ENCODE peak calls at places on chromosomes 6 and 20, in five cellular contexts. One of them, this sample, is unnamed.

GRCh38 chr6:111523484-111524166 is 40.6 kb upstream of the REV3L start:
- DNase-seq in HFF-Myc: no peak
- DNase-seq in adipocyte: no peak
- DNase-seq in foreskin fibroblast: no peak
- DNase-seq in lung: no peak
- DNase-seq in this sample: no peak

GRCh38 chr6:87741001-87741650 is 39.1 kb upstream of the AKIRIN2 start:
- DNase-seq in adipocyte: no peak
- DNase-seq in foreskin fibroblast: no peak
- DNase-seq in lung: no peak
- DNase-seq in HFF-Myc: no peak
- DNase-seq in this sample: no peak

GRCh38 chr6:109743739-109744138 is 52.6 kb downstream of the FIG4 start:
- DNase-seq in HFF-Myc: peak
- DNase-seq in lung: no peak
- DNase-seq in foreskin fibroblast: peak
- DNase-seq in adipocyte: peak
- DNase-seq in this sample: peak

GRCh38 chr6:94272327-94272726 is 853.0 kb upstream of the EPHA7 start:
- DNase-seq in lung: no peak
- DNase-seq in adipocyte: no peak
- DNase-seq in HFF-Myc: no peak
- DNase-seq in foreskin fibroblast: no peak
- DNase-seq in this sample: no peak

GRCh38 chr6:91580635-91581034 is 993.8 kb upstream of the MAP3K7 start:
- DNase-seq in HFF-Myc: no peak
- DNase-seq in foreskin fibroblast: no peak
- DNase-seq in lung: no peak
- DNase-seq in adipocyte: no peak
- DNase-seq in this sample: no peak

GRCh38 chr6:126170875-126171489 is 168.9 kb upstream of the CENPW start:
- DNase-seq in lung: no peak
- DNase-seq in foreskin fibroblast: peak
- DNase-seq in HFF-Myc: peak
- DNase-seq in adipocyte: no peak
- DNase-seq in this sample: peak

GRCh38 chr6:116217069-116217468 is 36.8 kb downstream of the TSPYL4 start:
- DNase-seq in HFF-Myc: no peak
- DNase-seq in adipocyte: peak
- DNase-seq in foreskin fibroblast: peak
- DNase-seq in lung: no peak
- DNase-seq in this sample: peak

GRCh38 chr20:21303872-21304586 is 898 bp downstream of the XRN2 start:
- DNase-seq in HFF-Myc: no peak
- DNase-seq in foreskin fibroblast: peak
- DNase-seq in lung: no peak
- DNase-seq in adipocyte: peak
- DNase-seq in this sample: peak

GRCh38 chr6:158894192-158894591 is 75.0 kb upstream of the EZR start:
- DNase-seq in lung: no peak
- DNase-seq in adipocyte: peak
- DNase-seq in foreskin fibroblast: peak
- DNase-seq in HFF-Myc: peak
- DNase-seq in this sample: peak

GRCh38 chr20:37421988-37422387 is 76.0 kb downstream of the SRC start:
- DNase-seq in foreskin fibroblast: no peak
- DNase-seq in adipocyte: no peak
- DNase-seq in HFF-Myc: no peak
- DNase-seq in lung: no peak
- DNase-seq in this sample: no peak

GRCh38 chr6:42604150-42604549 is 40.3 kb downstream of the UBR2 start:
- DNase-seq in lung: no peak
- DNase-seq in adipocyte: peak
- DNase-seq in foreskin fibroblast: peak
- DNase-seq in HFF-Myc: no peak
- DNase-seq in this sample: no peak

GRCh38 chr6:35370124-35370741 is 27.9 kb downstream of the PPARD start:
- DNase-seq in adipocyte: peak
- DNase-seq in foreskin fibroblast: peak
- DNase-seq in lung: peak
- DNase-seq in HFF-Myc: peak
- DNase-seq in this sample: peak

GRCh38 chr6:47414517-47415167 is 62.9 kb upstream of the CD2AP start:
- DNase-seq in adipocyte: peak
- DNase-seq in HFF-Myc: no peak
- DNase-seq in foreskin fibroblast: peak
- DNase-seq in lung: no peak
- DNase-seq in this sample: peak
- H3K4me3 ChIP-seq in adipocyte: peak
- H3K4me3 ChIP-seq in HFF-Myc: peak
- H3K4me3 ChIP-seq in foreskin fibroblast: peak
- H3K4me3 ChIP-seq in lung: peak
- H3K4me3 ChIP-seq in this sample: peak

GRCh38 chr6:134316733-134317431 is 1.0 kb downstream of the SGK1 start:
- DNase-seq in adipocyte: no peak
- DNase-seq in foreskin fibroblast: no peak
- DNase-seq in HFF-Myc: no peak
- DNase-seq in lung: no peak
- DNase-seq in this sample: no peak
- H3K4me3 ChIP-seq in adipocyte: peak
- H3K4me3 ChIP-seq in foreskin fibroblast: peak
- H3K4me3 ChIP-seq in HFF-Myc: peak
- H3K4me3 ChIP-seq in lung: no peak
- H3K4me3 ChIP-seq in this sample: peak

GRCh38 chr20:39800111-39800510 is 838.0 kb downstream of the DHX35 start:
- DNase-seq in lung: no peak
- DNase-seq in adipocyte: peak
- DNase-seq in foreskin fibroblast: peak
- DNase-seq in HFF-Myc: no peak
- DNase-seq in this sample: peak
- H3K4me3 ChIP-seq in lung: no peak
- H3K4me3 ChIP-seq in adipocyte: peak
- H3K4me3 ChIP-seq in foreskin fibroblast: no peak
- H3K4me3 ChIP-seq in HFF-Myc: no peak
- H3K4me3 ChIP-seq in this sample: no peak

GRCh38 chr6:166382500-166382932 is 224 bp downstream of the MPC1 start:
- DNase-seq in foreskin fibroblast: no peak
- DNase-seq in lung: no peak
- DNase-seq in HFF-Myc: no peak
- DNase-seq in adipocyte: no peak
- DNase-seq in this sample: no peak
- H3K4me3 ChIP-seq in foreskin fibroblast: peak
- H3K4me3 ChIP-seq in lung: peak
- H3K4me3 ChIP-seq in HFF-Myc: peak
- H3K4me3 ChIP-seq in adipocyte: peak
- H3K4me3 ChIP-seq in this sample: peak

GRCh38 chr20:51570755-51571469 is 28.4 kb upstream of the NFATC2 start:
- DNase-seq in foreskin fibroblast: peak
- DNase-seq in adipocyte: no peak
- DNase-seq in HFF-Myc: no peak
- DNase-seq in lung: no peak
- DNase-seq in this sample: no peak
- H3K4me3 ChIP-seq in foreskin fibroblast: no peak
- H3K4me3 ChIP-seq in adipocyte: peak
- H3K4me3 ChIP-seq in HFF-Myc: no peak
- H3K4me3 ChIP-seq in lung: no peak
- H3K4me3 ChIP-seq in this sample: no peak

GRCh38 chr6:32845381-32845884 is 1.6 kb upstream of the PSMB8 start:
- DNase-seq in lung: no peak
- DNase-seq in adipocyte: no peak
- DNase-seq in HFF-Myc: no peak
- DNase-seq in foreskin fibroblast: no peak
- DNase-seq in this sample: no peak
- H3K4me3 ChIP-seq in lung: peak
- H3K4me3 ChIP-seq in adipocyte: no peak
- H3K4me3 ChIP-seq in HFF-Myc: no peak
- H3K4me3 ChIP-seq in foreskin fibroblast: no peak
- H3K4me3 ChIP-seq in this sample: no peak

DNA sequence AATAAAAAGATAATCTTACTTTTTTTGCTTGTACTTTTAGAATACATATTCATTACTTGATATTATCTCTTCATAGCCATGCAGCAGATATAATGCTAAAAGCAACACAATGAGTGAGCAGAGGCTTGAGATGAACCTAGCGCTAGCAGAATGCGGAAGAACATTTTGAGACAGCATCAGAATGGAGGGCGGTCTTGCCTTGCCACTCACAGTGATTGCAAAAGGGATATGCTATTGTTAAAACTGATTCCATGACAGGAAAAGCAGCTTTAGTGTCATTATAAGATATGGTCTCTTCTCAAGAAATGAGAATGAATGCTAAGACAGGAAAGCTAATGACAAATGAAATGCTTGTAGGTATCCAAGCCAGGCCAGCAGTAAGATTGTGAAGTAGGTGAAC is 200.0 kb upstream of the GJE1 start:
- DNase-seq in foreskin fibroblast: no peak
- DNase-seq in HFF-Myc: no peak
- DNase-seq in adipocyte: no peak
- DNase-seq in lung: no peak
- DNase-seq in this sample: no peak
- H3K4me3 ChIP-seq in foreskin fibroblast: no peak
- H3K4me3 ChIP-seq in HFF-Myc: no peak
- H3K4me3 ChIP-seq in adipocyte: no peak
- H3K4me3 ChIP-seq in lung: no peak
- H3K4me3 ChIP-seq in this sample: no peak

GRCh38 chr6:3260772-3261517 is 2.2 kb downstream of the PSMG4 start:
- DNase-seq in HFF-Myc: no peak
- DNase-seq in lung: no peak
- DNase-seq in adipocyte: no peak
- DNase-seq in foreskin fibroblast: no peak
- DNase-seq in this sample: no peak

GRCh38 chr6:3261518-3261820 is 2.7 kb downstream of the PSMG4 start:
- DNase-seq in adipocyte: no peak
- DNase-seq in lung: no peak
- DNase-seq in foreskin fibroblast: no peak
- DNase-seq in HFF-Myc: no peak
- DNase-seq in this sample: no peak

GRCh38 chr6:3259491-3259958 is 778 bp downstream of the PSMG4 start:
- DNase-seq in foreskin fibroblast: peak
- DNase-seq in adipocyte: peak
- DNase-seq in lung: no peak
- DNase-seq in HFF-Myc: no peak
- DNase-seq in this sample: peak

GRCh38 chr6:3258720-3259490 is at the start of gene PSMG4:
- DNase-seq in HFF-Myc: peak
- DNase-seq in foreskin fibroblast: peak
- DNase-seq in lung: peak
- DNase-seq in adipocyte: peak
- DNase-seq in this sample: peak

GRCh38 chr6:3260296-3260695 is 1.5 kb downstream of the PSMG4 start:
- DNase-seq in lung: no peak
- DNase-seq in adipocyte: no peak
- DNase-seq in HFF-Myc: no peak
- DNase-seq in foreskin fibroblast: no peak
- DNase-seq in this sample: no peak
- H3K4me3 ChIP-seq in lung: no peak
- H3K4me3 ChIP-seq in adipocyte: peak
- H3K4me3 ChIP-seq in HFF-Myc: peak
- H3K4me3 ChIP-seq in foreskin fibroblast: peak
- H3K4me3 ChIP-seq in this sample: no peak

DNA sequence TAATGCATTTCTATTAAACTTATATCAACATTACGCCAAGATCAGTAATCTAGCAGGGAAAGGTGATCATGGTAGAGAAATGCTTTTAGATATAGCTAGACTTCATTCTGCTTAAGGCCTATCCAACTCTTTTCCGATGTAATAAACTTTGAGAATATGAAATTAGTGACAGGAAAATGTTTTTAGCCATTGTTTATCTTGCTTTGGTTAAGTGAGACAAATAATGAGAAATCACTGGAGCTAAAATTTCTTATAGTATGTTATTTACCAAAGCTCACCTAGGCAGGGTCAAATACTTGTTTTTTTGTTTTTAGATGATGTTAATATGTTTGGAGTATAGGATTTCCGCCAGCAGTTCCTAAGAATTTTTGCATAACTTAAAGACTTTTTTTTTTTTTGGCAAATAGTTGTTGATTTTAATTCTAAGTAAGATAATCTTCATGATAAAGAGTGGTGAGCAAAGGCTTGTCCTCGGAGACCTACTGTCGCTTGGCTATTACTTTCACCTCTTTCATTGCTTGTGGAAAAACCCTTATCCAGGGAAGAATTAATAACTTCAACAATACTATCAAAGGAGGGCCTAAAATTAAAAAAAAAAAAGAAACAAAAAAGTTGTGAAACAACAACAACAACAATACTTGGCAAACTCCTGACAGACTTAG is 98.3 kb downstream of the SOX4 start:
- DNase-seq in HFF-Myc: no peak
- DNase-seq in lung: no peak
- DNase-seq in adipocyte: no peak
- DNase-seq in foreskin fibroblast: no peak
- DNase-seq in this sample: no peak
- H3K4me3 ChIP-seq in HFF-Myc: no peak
- H3K4me3 ChIP-seq in lung: no peak
- H3K4me3 ChIP-seq in adipocyte: no peak
- H3K4me3 ChIP-seq in foreskin fibroblast: no peak
- H3K4me3 ChIP-seq in this sample: no peak

This sample was measured in fibroblast of pulmonary artery.